ENCODE peak calls at places on chromosomes 6 and 20, in seven cellular contexts. R is H1, Q is neuronal stem cell, P is trophoblast cell, C is IMR-90, K is H9, E is mesenchymal stem cell. L is an unnamed sample.

GRCh38 chr20:58645277-58645968 is 5.7 kb upstream of the STX16 start:
- DNase-seq in Q (no peak), P (no peak), E (no peak), R (no peak), C (peak; percentile 56), K (peak; percentile 12), L (no peak)

GRCh38 chr20:10079964-10080363 is 45.2 kb downstream of the ANKEF1 start:
- DNase-seq in R (no peak), Q (no peak), P (peak; percentile 53), K (no peak), E (peak; percentile 18), C (peak; percentile 69), L (no peak)

GRCh38 chr20:43389839-43390626 is 67.7 kb upstream of the SRSF6 start:
- DNase-seq in P (peak; percentile 46), Q (peak; percentile 26), C (no peak), K (peak; percentile 67), E (no peak), R (no peak), L (no peak)

GRCh38 chr6:7236312-7237209 is 76.4 kb downstream of the SSR1 start:
- DNase-seq in P (no peak), C (no peak), Q (no peak), K (no peak), E (no peak), R (no peak), L (no peak)

GRCh38 chr20:33311011-33311410 is 28.0 kb downstream of the BPIFB1 start:
- DNase-seq in C (no peak), R (no peak), P (no peak), K (no peak), E (no peak), Q (no peak), L (no peak)

GRCh38 chr6:169243661-169244060 is 10.0 kb downstream of the THBS2 start:
- DNase-seq in Q (no peak), P (no peak), E (no peak), R (no peak), C (no peak), K (no peak), L (no peak)

GRCh38 chr20:63750807-63751470 is 11.4 kb downstream of the SLC2A4RG start:
- DNase-seq in E (no peak), C (no peak), Q (no peak), R (no peak), P (no peak), K (peak; percentile 55), L (no peak)

GRCh38 chr6:36268478-36269248 is 1.2 kb upstream of the PNPLA1 start:
- DNase-seq in C (peak; percentile 12), K (no peak), E (no peak), Q (no peak), P (peak; percentile 71), R (no peak), L (no peak)

GRCh38 chr6:67736161-67736560 is 898.9 kb upstream of the ADGRB3 start:
- DNase-seq in P (no peak), R (no peak), C (no peak), Q (no peak), E (no peak), K (no peak), L (no peak)

GRCh38 chr20:25274481-25274880 is 26.6 kb downstream of the PYGB start:
- DNase-seq in R (no peak), C (no peak), Q (no peak), E (no peak), K (no peak), P (no peak), L (no peak)

GRCh38 chr20:20466341-20466879 is 98.5 kb downstream of the INSM1 start:
- DNase-seq in Q (no peak), E (peak; percentile 49), R (no peak), P (peak; percentile 45), K (no peak), C (peak; percentile 85), L (no peak)

GRCh38 chr6:16677458-16677857 is 83.8 kb downstream of the ATXN1 start:
- DNase-seq in E (peak; percentile 55), C (no peak), R (no peak), K (no peak), Q (no peak), P (no peak), L (peak; percentile 4)

GRCh38 chr6:148521586-148521985 is 178.9 kb downstream of the SASH1 start:
- DNase-seq in P (peak; percentile 22), Q (no peak), E (peak; percentile 83), R (no peak), K (no peak), C (peak; percentile 89), L (no peak)

GRCh38 chr6:158321960-158322359 is 9.7 kb downstream of the TULP4 start:
- DNase-seq in R (no peak), C (peak; percentile 77), Q (no peak), K (no peak), P (no peak), E (peak; percentile 68), L (no peak)

GRCh38 chr6:33613146-33613793 is 7.9 kb upstream of the ITPR3 start:
- DNase-seq in C (peak; percentile 49), K (no peak), E (no peak), Q (no peak), P (no peak), R (no peak), L (no peak)

GRCh38 chr6:26158581-26159416 is 71.6 kb downstream of the HFE start:
- DNase-seq in R (no peak), Q (no peak), K (no peak), C (peak; percentile 46), E (peak; percentile 75), P (peak; percentile 55), L (peak; percentile 52)

GRCh38 chr6:157326979-157327378 is 3.7 kb upstream of the TMEM242 start:
- DNase-seq in C (peak; percentile 40), E (no peak), Q (no peak), P (peak; percentile 41), R (no peak), K (no peak), L (no peak)

GRCh38 chr6:149755300-149756260 is 6.0 kb downstream of the PCMT1 start:
- DNase-seq in Q (no peak), R (no peak), P (no peak), K (no peak), C (no peak), E (no peak), L (no peak)

GRCh38 chr6:157170535-157170934 is 152.8 kb downstream of the TMEM242 start:
- DNase-seq in P (no peak), C (no peak), Q (no peak), R (no peak), E (no peak), K (no peak), L (no peak)

GRCh38 chr20:25047766-25048165 is 10.2 kb downstream of the ACSS1 start:
- DNase-seq in K (no peak), C (no peak), P (no peak), R (no peak), E (no peak), Q (no peak), L (no peak)

GRCh38 chr20:16620961-16621360 is 47.7 kb upstream of the KIF16B start:
- DNase-seq in K (no peak), Q (no peak), C (no peak), E (no peak), P (peak; percentile 73), R (no peak), L (peak; percentile 65)

GRCh38 chr6:142548571-142548970 is 246.8 kb downstream of the ADGRG6 start:
- DNase-seq in R (no peak), K (no peak), E (no peak), Q (no peak), C (no peak), P (no peak), L (no peak)

GRCh38 chr20:13102689-13103088 is 93.9 kb downstream of the SPTLC3 start:
- DNase-seq in K (no peak), E (no peak), Q (no peak), P (no peak), R (no peak), C (no peak), L (no peak)

GRCh38 chr6:1774541-1774940 is 164.8 kb downstream of the FOXC1 start:
- DNase-seq in Q (no peak), P (no peak), K (no peak), C (peak; percentile 59), R (no peak), E (no peak), L (no peak)

GRCh38 chr20:49219924-49220831 is 962 bp downstream of the DDX27 start:
- DNase-seq in K (no peak), Q (no peak), E (peak; percentile 14), C (no peak), R (no peak), P (no peak), L (no peak)

GRCh38 chr20:23111307-23111943 is 25.3 kb upstream of the CD93 start:
- DNase-seq in R (no peak), K (no peak), E (no peak), P (no peak), Q (no peak), C (no peak), L (no peak)
- H3K18ac ChIP-seq in R (no peak overlapping the region), K (no peak overlapping the region), E (peak overlapping the region; percentile 48), P (no peak overlapping the region), Q (peak overlapping the region; percentile 45), C (no peak overlapping the region), L (no peak overlapping the region)

DNA sequence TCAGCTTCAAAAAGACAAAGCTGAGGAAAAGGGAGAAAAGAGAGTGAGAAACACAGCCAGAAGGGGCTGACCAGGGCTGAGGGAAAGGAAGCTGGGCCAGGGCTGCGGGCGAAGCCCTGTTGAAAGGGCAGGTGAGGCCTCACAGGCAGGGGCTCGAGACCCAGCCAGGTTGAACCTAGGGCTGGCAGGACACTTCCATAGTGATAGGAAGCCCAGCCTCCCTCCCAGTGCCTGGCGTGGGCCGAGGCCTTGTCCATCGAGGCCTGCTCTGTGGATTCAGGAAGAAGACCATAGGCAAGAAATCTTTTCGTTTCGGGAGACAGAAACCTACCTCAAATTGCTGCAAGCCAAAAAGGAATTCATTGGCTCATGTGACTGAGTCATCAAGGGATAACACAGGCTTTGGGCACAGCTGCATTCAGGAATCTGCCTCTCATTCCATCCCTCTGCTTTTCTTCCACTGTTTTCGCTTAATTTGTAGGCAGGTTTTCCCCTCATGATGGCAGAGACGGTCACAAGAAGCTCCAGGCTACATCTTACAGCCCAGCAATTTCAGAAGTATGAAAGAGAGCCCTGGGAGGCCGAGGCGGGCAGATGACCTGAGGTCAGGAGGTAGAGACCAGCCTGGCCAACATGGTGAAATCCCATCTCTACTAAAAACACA is 311.1 kb upstream of the SULF2 start:
- DNase-seq in Q (no peak), E (no peak), K (no peak), C (no peak), P (peak; percentile 64), R (no peak), L (no peak)
- H2BK120ac ChIP-seq in Q (no peak overlapping the region), E (no peak overlapping the region), K (no peak overlapping the region), C (no peak overlapping the region), P (no peak overlapping the region), R (no peak overlapping the region), L (no peak overlapping the region)

DNA sequence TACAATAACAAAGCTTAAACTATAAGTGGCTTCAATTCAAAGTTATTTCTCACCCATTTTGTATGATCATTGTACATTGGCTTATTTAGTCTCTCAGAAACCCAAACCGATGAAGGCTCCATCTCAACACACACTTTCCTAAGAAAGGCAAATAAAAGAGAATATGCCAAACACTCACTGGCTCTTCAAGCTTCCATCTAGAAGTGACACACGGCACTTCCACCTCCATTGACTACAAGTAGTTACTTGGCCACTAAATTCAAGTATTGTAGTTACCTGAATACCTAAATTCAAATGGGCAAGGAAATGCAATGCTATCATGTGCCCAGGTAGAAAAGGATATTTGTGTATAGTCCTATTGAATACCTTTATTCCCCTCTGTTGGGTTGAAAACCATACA is 170.6 kb downstream of the OGFRL1 start:
- DNase-seq in R (no peak), K (no peak), Q (no peak), E (no peak), P (no peak), C (no peak), L (no peak)
- H3K18ac ChIP-seq in R (no peak overlapping the region), K (no peak overlapping the region), Q (no peak overlapping the region), E (no peak overlapping the region), P (no peak overlapping the region), C (no peak overlapping the region), L (no peak overlapping the region)

GRCh38 chr20:46226602-46227001 is 81.7 kb downstream of the CDH22 start:
- DNase-seq in K (no peak), E (peak; percentile 25), P (no peak), C (peak; percentile 32), R (no peak), Q (no peak), L (peak; percentile 89)
- H2BK120ac ChIP-seq in K (no peak overlapping the region), E (no peak overlapping the region), P (no peak overlapping the region), C (no peak overlapping the region), R (no peak overlapping the region), Q (no peak overlapping the region), L (no peak overlapping the region)

L was measured in mesendoderm.